ENCODE peak calls at places on chromosomes 5 and 9, in ten cellular contexts. A is GM12878, W is stomach, V is H1, Y is transverse colon, L is suprapubic skin, B is esophagus muscularis mucosa, Z is SK-N-SH, S is HepG2, G is upper lobe of left lung. T is an unnamed sample.

GRCh38 chr9:105198763-105199339 is 45.6 kb upstream of the SLC44A1 start:
- DNase-seq in Y (no peak), B (no peak), S (no peak), V (no peak), W (no peak), L (no peak), Z (no peak), G (no peak), A (no peak), T (no peak)

GRCh38 chr5:116424258-116424615 is 150.4 kb downstream of the SEMA6A start:
- DNase-seq in W (no peak), Z (no peak), G (no peak), Y (no peak), B (no peak), V (no peak), S (no peak), A (no peak), L (no peak), T (no peak)

GRCh38 chr9:9855503-9856078 is 757.2 kb downstream of the PTPRD start:
- DNase-seq in B (no peak), G (peak; percentile 8), A (no peak), Z (no peak), L (no peak), Y (no peak), V (no peak), S (no peak), W (no peak), T (no peak)

GRCh38 chr9:33476503-33476902 is 2.8 kb upstream of the NOL6 start:
- DNase-seq in Y (no peak), G (no peak), S (no peak), A (no peak), W (no peak), B (no peak), Z (no peak), V (no peak), L (no peak), T (no peak)

GRCh38 chr9:76109953-76110352 is 219.5 kb downstream of the PCSK5 start:
- DNase-seq in Z (no peak), Y (no peak), B (no peak), V (no peak), L (no peak), W (no peak), S (no peak), G (no peak), A (no peak), T (no peak)

GRCh38 chr5:39835371-39835770 is 410.6 kb upstream of the DAB2 start:
- DNase-seq in B (no peak), W (no peak), G (no peak), A (no peak), L (no peak), Y (no peak), S (no peak), V (no peak), Z (no peak), T (no peak)

GRCh38 chr5:142888469-142889085 is 118.4 kb downstream of the ARHGAP26 start:
- DNase-seq in S (peak; percentile 61), B (no peak), Z (peak; percentile 70), G (no peak), Y (no peak), W (no peak), V (no peak), L (no peak), A (no peak), T (no peak)

GRCh38 chr5:7759257-7759871 is 91.6 kb downstream of the CFAP90 start:
- DNase-seq in L (no peak), W (no peak), A (no peak), B (peak; percentile 87), G (peak; percentile 33), Z (no peak), V (no peak), S (no peak), Y (no peak), T (no peak)

GRCh38 chr9:128575469-128575868 is 23.1 kb downstream of the SPTAN1 start:
- DNase-seq in W (no peak), Y (peak; percentile 49), Z (no peak), G (no peak), A (no peak), B (no peak), S (no peak), L (no peak), V (no peak), T (no peak)
- TF ChIP-seq POLR2AphosphoS5 in W (no peak), Y (no peak), Z (no peak), G (no peak), A (no peak), B (no peak), S (no peak), L (no peak), V (no peak), T (no peak)

GRCh38 chr5:92945630-92946097 is 635.4 kb downstream of the NR2F1-AS1 start:
- DNase-seq in B (no peak), Y (no peak), V (no peak), A (no peak), Z (no peak), L (no peak), S (peak; percentile 95), W (no peak), G (no peak), T (no peak)
- TF ChIP-seq EP300 in B (no peak), Y (no peak), V (no peak), A (no peak), Z (no peak), L (no peak), S (no peak), W (no peak), G (no peak), T (no peak)

DNA sequence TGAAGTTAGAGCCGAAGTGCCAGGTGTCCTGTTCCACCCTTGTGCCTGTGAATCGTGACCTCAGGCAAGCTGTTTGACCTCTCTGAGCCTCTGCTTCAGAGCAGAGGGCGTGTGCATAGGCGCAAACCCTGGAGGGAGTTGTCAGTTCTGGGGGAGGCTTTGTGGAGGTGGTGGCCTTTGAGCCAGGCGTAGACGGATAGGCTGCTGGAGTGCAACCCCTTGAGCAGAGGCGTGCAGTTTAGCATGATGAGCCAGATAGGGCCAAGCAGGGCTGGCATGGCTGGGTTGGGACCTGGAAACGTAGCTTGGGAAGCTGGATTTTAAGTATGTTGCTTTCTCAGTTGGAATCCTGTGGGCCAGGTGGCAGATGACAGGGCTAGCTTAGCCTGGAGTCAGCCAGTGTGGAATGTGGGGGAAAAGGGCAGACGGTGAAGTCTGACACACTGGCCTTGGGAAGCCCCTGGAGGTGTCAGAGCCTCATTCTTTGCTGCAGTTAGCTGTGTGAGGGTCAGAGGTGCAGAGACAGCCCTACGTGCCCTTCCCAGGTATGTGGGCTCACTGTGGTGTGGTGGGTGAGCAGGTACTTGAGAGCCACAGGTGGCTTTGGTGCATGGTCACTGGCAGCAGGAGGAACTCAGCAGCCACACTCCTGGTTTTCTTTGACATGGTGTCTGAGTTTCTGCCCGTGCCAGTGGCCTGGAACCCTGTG is 93.4 kb downstream of the DAB2IP start:
- DNase-seq in L (no peak), V (no peak), W (no peak), A (no peak), G (no peak), S (peak; percentile 61), B (no peak), Y (no peak), Z (no peak), T (no peak)
- H3K4me1 ChIP-seq in L (peaks cover 78% of the 10 kb centered on the region), V (peaks cover 15% of the 10 kb centered on the region), W (peaks cover 97% of the 10 kb centered on the region), A (peaks cover 15% of the 10 kb centered on the region), G (peaks cover 69% of the 10 kb centered on the region), S (peaks cover 91% of the 10 kb centered on the region), B (peaks cover 100% of the 10 kb centered on the region), Y (peaks cover 70% of the 10 kb centered on the region), Z (peaks cover 64% of the 10 kb centered on the region), T (peaks cover 99% of the 10 kb centered on the region)

GRCh38 chr9:124860582-124861341 is 995 bp downstream of the RPL35 start:
- DNase-seq in W (no peak), G (no peak), S (no peak), B (no peak), V (no peak), L (no peak), A (no peak), Z (no peak), Y (no peak), T (no peak)
- TF ChIP-seq POLR2AphosphoS5 in W (no peak), G (no peak), S (no peak), B (no peak), V (peak; percentile 75), L (no peak), A (peak; percentile 47), Z (no peak), Y (no peak), T (no peak)

DNA sequence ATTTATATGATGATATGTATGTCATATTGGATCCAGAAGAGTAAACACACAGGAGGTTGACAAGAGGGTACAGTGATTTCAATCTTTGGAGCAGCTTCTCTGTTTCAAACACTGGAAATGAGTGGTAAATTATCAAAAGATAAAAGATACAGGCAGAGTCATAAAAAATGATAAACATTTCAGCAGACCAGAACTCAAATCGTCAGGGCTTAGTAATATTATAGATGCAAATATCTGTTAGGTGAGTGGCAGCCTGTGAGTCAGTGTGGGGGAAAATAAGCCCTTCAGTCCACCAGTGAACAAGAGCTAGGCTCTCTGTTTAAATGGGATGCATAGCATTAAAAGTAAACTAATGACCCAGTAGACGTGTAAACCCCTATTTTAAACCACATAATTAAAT is 1378.1 kb downstream of the EFNA5 start:
- DNase-seq in A (no peak), G (no peak), B (no peak), Z (no peak), Y (no peak), S (no peak), W (no peak), V (no peak), L (no peak), T (no peak)
- TF ChIP-seq EP300 in A (no peak), G (no peak), B (no peak), Z (no peak), Y (no peak), S (no peak), W (no peak), V (no peak), L (no peak), T (no peak)

T was measured in sigmoid colon.